ENCODE peak calls at places on chromosome 11, in eight cellular contexts. Y is upper lobe of right lung, D is KBM-7, X is SK-MEL-5, L is adrenal gland, Z is memory B cell, K is NCI-H1092 treated with DMSO at 0.1 percent for 48 hours, S is ELR. U is an unnamed sample.
A peak's percentile ranks its signal among the peaks of the same experiment; 100 is the strongest.

GRCh38 chr11:97537407-97538150 is 1147.8 kb downstream of the JRKL start:
- DNase-seq in Y (no peak), D (no peak), X (no peak), L (no peak), Z (no peak), K (no peak), S (no peak), U (no peak)

GRCh38 chr11:86193297-86194095 is 51.1 kb upstream of the EED start:
- DNase-seq in Y (peak; percentile 70), D (peak; percentile 91), X (peak; percentile 88), L (peak; percentile 83), Z (peak; percentile 58), K (peak; percentile 94), S (peak; percentile 91), U (peak; percentile 78)

GRCh38 chr11:61055776-61056175 is 46.5 kb upstream of the CD5 start:
- DNase-seq in Y (no peak), D (no peak), X (no peak), L (no peak), Z (no peak), K (no peak), S (no peak), U (no peak)

GRCh38 chr11:114195981-114196731 is 100.0 kb upstream of the NNMT start:
- DNase-seq in Y (no peak), D (peak; percentile 8), X (no peak), L (no peak), Z (no peak), K (no peak), S (no peak), U (peak; percentile 14)

GRCh38 chr11:34480339-34480738 is 33.3 kb downstream of the ELF5 start:
- DNase-seq in Y (no peak), D (no peak), X (no peak), L (no peak), Z (no peak), K (no peak), S (no peak), U (no peak)

GRCh38 chr11:65965986-65966762 is 4.6 kb downstream of the SART1 start:
- DNase-seq in Y (no peak), D (no peak), X (no peak), L (no peak), Z (no peak), K (no peak), S (no peak), U (no peak)

GRCh38 chr11:8039530-8040260 is 41.3 kb upstream of the TUB start:
- DNase-seq in Y (no peak), D (no peak), X (no peak), L (no peak), Z (no peak), K (no peak), S (no peak), U (no peak)

GRCh38 chr11:115659061-115659963 is 155.1 kb upstream of the CADM1 start:
- DNase-seq in Y (peak; percentile 75), D (no peak), X (no peak), L (no peak), Z (no peak), K (peak; percentile 44), S (no peak), U (peak; percentile 45)

GRCh38 chr11:32173435-32173834 is 82.6 kb downstream of the RCN1 start:
- DNase-seq in Y (no peak), D (peak; percentile 39), X (peak; percentile 70), L (peak; percentile 29), Z (no peak), K (peak; percentile 58), S (peak; percentile 81), U (peak; percentile 80)

GRCh38 chr11:120168108-120168959 is 30.4 kb upstream of the TRIM29 start:
- DNase-seq in Y (peak; percentile 52), D (no peak), X (no peak), L (no peak), Z (no peak), K (no peak), S (no peak), U (no peak)

GRCh38 chr11:87176044-87176443 is 138.3 kb downstream of the TMEM135 start:
- DNase-seq in Y (no peak), D (no peak), X (no peak), L (no peak), Z (no peak), K (no peak), S (peak; percentile 64), U (no peak)

GRCh38 chr11:70220920-70221319 is 17.8 kb downstream of the FADD start:
- DNase-seq in Y (no peak), D (no peak), X (no peak), L (no peak), Z (no peak), K (no peak), S (peak; percentile 20), U (no peak)

GRCh38 chr11:3134218-3134621 is 30.9 kb downstream of the OSBPL5 start:
- DNase-seq in Y (peak; percentile 51), D (no peak), X (no peak), L (no peak), Z (no peak), K (no peak), S (no peak), U (no peak)

GRCh38 chr11:122984186-122985011 is 2.8 kb upstream of the BSX start:
- DNase-seq in Y (no peak), D (peak; percentile 3), X (peak; percentile 22), L (no peak), Z (no peak), K (peak; percentile 85), S (peak; percentile 8), U (peak; percentile 46)

GRCh38 chr11:34323601-34324000 is 34.2 kb downstream of the ABTB2 start:
- DNase-seq in Y (no peak), D (no peak), X (no peak), L (no peak), Z (no peak), K (no peak), S (no peak), U (peak; percentile 20)

GRCh38 chr11:426851-427250 is 12.1 kb upstream of the SIGIRR start:
- DNase-seq in Y (no peak), D (no peak), X (no peak), L (no peak), Z (no peak), K (no peak), S (no peak), U (no peak)

GRCh38 chr11:36261094-36261493 is 28.1 kb downstream of the COMMD9 start:
- DNase-seq in Y (no peak), D (no peak), X (no peak), L (no peak), Z (no peak), K (no peak), S (no peak), U (no peak)

GRCh38 chr11:14314127-14314526 is 44.9 kb downstream of the RRAS2 start:
- DNase-seq in Y (no peak), D (no peak), X (no peak), L (no peak), Z (peak; percentile 49), K (no peak), S (no peak), U (no peak)

GRCh38 chr11:1382429-1382828 is 7.3 kb upstream of the BRSK2 start:
- DNase-seq in Y (no peak), D (no peak), X (no peak), L (no peak), Z (no peak), K (no peak), S (no peak), U (no peak)

GRCh38 chr11:130611791-130612251 is 163.4 kb downstream of the ADAMTS15 start:
- DNase-seq in Y (no peak), D (no peak), X (no peak), L (no peak), Z (no peak), K (no peak), S (peak; percentile 89), U (peak; percentile 93)

GRCh38 chr11:30147293-30147692 is 83.5 kb upstream of the FSHB start:
- DNase-seq in Y (no peak), D (no peak), X (no peak), L (no peak), Z (no peak), K (no peak), S (no peak), U (no peak)

GRCh38 chr11:79244805-79245197 is 196.0 kb downstream of the TENM4 start:
- DNase-seq in Y (no peak), D (no peak), X (no peak), L (no peak), Z (no peak), K (no peak), S (no peak), U (no peak)

GRCh38 chr11:1411301-1411700 is 21.6 kb downstream of the BRSK2 start:
- DNase-seq in Y (no peak), D (no peak), X (no peak), L (no peak), Z (no peak), K (no peak), S (no peak), U (no peak)

GRCh38 chr11:59918987-59919589 is 19.1 kb upstream of the OOSP1 start:
- DNase-seq in Y (no peak), D (peak; percentile 63), X (peak; percentile 68), L (no peak), Z (no peak), K (peak; percentile 2), S (peak; percentile 90), U (peak; percentile 25)

GRCh38 chr11:11582261-11582701 is 39.5 kb downstream of the GALNT18 start:
- DNase-seq in Y (no peak), D (no peak), X (no peak), L (no peak), Z (no peak), K (peak; percentile 41), S (no peak), U (no peak)

GRCh38 chr11:123065634-123066033 is 3.7 kb upstream of the HSPA8 start:
- DNase-seq in Y (no peak), D (no peak), X (no peak), L (no peak), Z (no peak), K (no peak), S (no peak), U (no peak)

GRCh38 chr11:65377036-65377435 is 5.4 kb downstream of the SLC25A45 start:
- DNase-seq in Y (peak; percentile 64), D (no peak), X (no peak), L (no peak), Z (no peak), K (no peak), S (no peak), U (no peak)

GRCh38 chr11:2944953-2945756 is 15.9 kb upstream of the PHLDA2 start:
- DNase-seq in Y (peak; percentile 97), D (no peak), X (no peak), L (peak; percentile 92), Z (no peak), K (no peak), S (peak; percentile 59), U (peak; percentile 90)

GRCh38 chr11:77100166-77101042 is 2.2 kb upstream of the OMP start:
- DNase-seq in Y (peak; percentile 50), D (no peak), X (no peak), L (no peak), Z (no peak), K (no peak), S (no peak), U (no peak)

GRCh38 chr11:102603091-102603490 is 22.0 kb downstream of the MMP20 start:
- DNase-seq in Y (no peak), D (no peak), X (peak; percentile 98), L (no peak), Z (no peak), K (no peak), S (peak; percentile 81), U (peak; percentile 67)

GRCh38 chr11:44833221-44833620 is 106.5 kb downstream of the TSPAN18 start:
- DNase-seq in Y (no peak), D (no peak), X (no peak), L (no peak), Z (no peak), K (no peak), S (no peak), U (no peak)

GRCh38 chr11:2931771-2932738 is 2.8 kb upstream of the PHLDA2 start:
- DNase-seq in Y (peak; percentile 65), D (no peak), X (no peak), L (no peak), Z (no peak), K (no peak), S (no peak), U (no peak)

GRCh38 chr11:27703453-27703852 is 3.2 kb upstream of the BDNF start:
- DNase-seq in Y (no peak), D (no peak), X (no peak), L (no peak), Z (no peak), K (no peak), S (peak; percentile 75), U (peak; percentile 9)

GRCh38 chr11:102345923-102346322 is 1.1 kb upstream of the BIRC2 start:
- DNase-seq in Y (no peak), D (no peak), X (peak; percentile 84), L (no peak), Z (no peak), K (no peak), S (peak; percentile 93), U (peak; percentile 2)